ENCODE peak calls at places on chromosome 2, in eight cellular contexts. L is neural progenitor cell; K is heart right ventricle; X is effector memory CD4-positive, alpha-beta T cell; H is dorsolateral prefrontal cortex; Z is CD8-positive, alpha-beta memory T cell; W is body of pancreas; M is left lung. C is an unnamed sample.

GRCh38 chr2:53697686-53698085 is 69.9 kb upstream of the CHAC2 start:
- DNase-seq in K (no peak), M (no peak), W (no peak), L (no peak), H (no peak), X (no peak), Z (no peak), C (no peak)

GRCh38 chr2:11346129-11346528 is 1.7 kb upstream of the ROCK2 start:
- DNase-seq in L (no peak), H (no peak), K (no peak), M (no peak), X (no peak), W (no peak), Z (no peak), C (no peak)

GRCh38 chr2:14693874-14694273 is 61.4 kb downstream of the LRATD1 start:
- DNase-seq in K (no peak), X (no peak), W (no peak), Z (no peak), M (no peak), H (no peak), L (no peak), C (no peak)

GRCh38 chr2:240925191-240925575 is 19.0 kb downstream of the CROCC2 start:
- DNase-seq in Z (no peak), K (peak; percentile 3), L (no peak), W (peak; percentile 10), M (peak; percentile 29), X (no peak), H (peak; percentile 1), C (peak; percentile 58)

GRCh38 chr2:164479460-164479859 is 141.8 kb downstream of the GRB14 start:
- DNase-seq in H (peak; percentile 30), X (no peak), Z (no peak), K (peak; percentile 19), L (peak; percentile 75), W (no peak), M (no peak), C (no peak)

GRCh38 chr2:106956416-106956815 is 70.4 kb upstream of the ST6GAL2 start:
- DNase-seq in Z (no peak), H (no peak), X (no peak), K (no peak), M (no peak), L (peak; percentile 13), W (no peak), C (no peak)

GRCh38 chr2:179263015-179263414 is 1.6 kb downstream of the SESTD1 start:
- DNase-seq in L (no peak), H (no peak), X (no peak), K (no peak), W (no peak), Z (no peak), M (no peak), C (no peak)

GRCh38 chr2:59025157-59025757 is 784.1 kb upstream of the FANCL start:
- DNase-seq in X (no peak), W (peak; percentile 26), M (peak; percentile 37), K (no peak), L (peak; percentile 75), H (peak; percentile 10), Z (no peak), C (peak; percentile 72)

GRCh38 chr2:186197955-186198354 is 288.1 kb upstream of the ZC3H15 start:
- DNase-seq in Z (no peak), L (no peak), H (no peak), X (no peak), W (no peak), K (no peak), M (no peak), C (no peak)

GRCh38 chr2:240966906-240967680 is 31.3 kb upstream of the SNED1 start:
- DNase-seq in L (no peak), M (peak; percentile 32), W (no peak), H (no peak), X (no peak), Z (no peak), K (no peak), C (peak; percentile 63)

GRCh38 chr2:95530734-95531133 is 46.2 kb upstream of the TRIM43B start:
- DNase-seq in H (no peak), K (no peak), W (no peak), L (no peak), Z (no peak), X (no peak), M (no peak), C (no peak)

GRCh38 chr2:226910384-226910783 is 74.5 kb downstream of the RHBDD1 start:
- DNase-seq in M (no peak), K (no peak), L (no peak), Z (no peak), H (no peak), W (no peak), X (no peak), C (no peak)

GRCh38 chr2:144516981-144517824 is 2.7 kb downstream of the ZEB2 start:
- DNase-seq in L (peak; percentile 67), K (peak; percentile 49), Z (peak; percentile 40), H (no peak), W (peak; percentile 17), M (no peak), X (peak; percentile 15), C (peak; percentile 77)

GRCh38 chr2:144515425-144515693 is 4.6 kb downstream of the ZEB2 start:
- DNase-seq in Z (no peak), H (no peak), M (no peak), X (no peak), K (no peak), L (no peak), W (no peak), C (no peak)

GRCh38 chr2:144517825-144518699 is 1.9 kb downstream of the ZEB2 start:
- DNase-seq in L (peak; percentile 54), Z (no peak), H (no peak), K (no peak), M (no peak), W (no peak), X (no peak), C (no peak)

GRCh38 chr2:144515694-144516416 is 4.1 kb downstream of the ZEB2 start:
- DNase-seq in Z (no peak), X (no peak), W (no peak), K (peak; percentile 62), L (peak; percentile 66), M (peak; percentile 50), H (no peak), C (peak; percentile 77)

DNA sequence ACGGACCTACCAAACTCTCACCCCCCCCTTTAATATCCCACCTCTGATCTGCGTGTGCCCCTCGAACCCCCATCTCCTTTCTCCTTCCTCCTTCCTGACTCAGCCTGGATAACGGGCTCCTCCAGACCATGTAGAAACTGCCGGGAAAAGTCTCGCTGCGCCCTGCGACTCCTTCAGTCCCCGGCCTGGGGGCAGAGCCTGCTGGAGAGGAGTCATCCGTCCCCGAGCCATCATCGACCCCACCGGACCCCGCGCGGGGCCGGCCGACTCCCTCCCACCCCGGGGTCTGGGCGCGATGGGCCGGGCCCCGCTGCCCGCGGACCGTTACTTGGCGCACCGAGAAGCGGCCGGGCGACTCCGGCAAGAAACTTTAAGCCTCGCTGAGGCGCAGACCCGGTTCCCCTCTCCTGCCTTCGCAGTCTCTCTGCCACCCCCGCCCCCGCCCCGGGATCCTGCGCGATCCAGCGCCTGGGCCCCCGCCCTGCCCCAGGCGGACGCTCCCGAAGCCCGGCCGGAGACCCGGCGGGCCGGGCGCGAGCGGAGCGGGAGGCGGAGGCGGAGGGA is 3.4 kb downstream of the ZEB2 start:
- DNase-seq in W (no peak), M (no peak), K (no peak), H (no peak), X (no peak), Z (no peak), L (peak; percentile 50), C (peak; percentile 69)
- H3K27me3 ChIP-seq in W (no peaks in the 10 kb centered on the region), M (peaks cover 77% of the 10 kb centered on the region), K (no peaks in the 10 kb centered on the region), H (no peaks in the 10 kb centered on the region), X (peaks cover 52% of the 10 kb centered on the region), Z (peaks cover 31% of the 10 kb centered on the region), L (no peaks in the 10 kb centered on the region), C (no peaks in the 10 kb centered on the region)

DNA sequence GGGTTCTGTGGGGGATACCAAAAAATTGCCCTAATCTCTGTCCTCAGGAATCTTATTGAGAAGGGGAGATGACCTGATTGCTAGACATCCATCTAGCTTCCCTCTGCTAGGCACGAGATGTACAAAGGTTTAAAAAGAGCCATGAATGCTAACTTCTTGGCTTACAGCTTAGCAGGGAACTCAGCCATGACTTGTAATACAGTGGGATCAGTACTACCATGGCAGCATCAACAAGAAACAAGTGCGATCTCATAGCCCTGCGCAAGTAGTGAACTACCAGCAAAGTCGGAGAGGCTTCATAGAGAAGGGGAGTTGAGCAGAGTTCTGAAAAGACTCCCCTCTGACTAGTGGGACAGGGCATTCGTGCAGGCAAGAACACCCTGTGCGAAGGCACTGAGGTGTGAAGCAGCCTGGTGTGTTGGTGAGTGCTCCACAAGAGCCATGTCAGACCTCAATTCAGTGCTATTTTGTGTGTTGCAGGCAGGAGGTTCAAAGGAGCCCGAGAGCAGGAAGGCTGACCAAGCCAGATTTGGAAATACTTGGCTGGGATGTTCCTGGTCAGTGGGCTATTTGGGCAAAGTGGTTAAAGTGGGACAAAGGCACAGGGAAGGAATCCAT is 130.0 kb downstream of the FMNL2 start:
- DNase-seq in L (no peak), W (no peak), H (no peak), X (no peak), M (no peak), K (no peak), Z (no peak), C (no peak)
- H3K27me3 ChIP-seq in L (no peaks in the 10 kb centered on the region), W (no peaks in the 10 kb centered on the region), H (no peaks in the 10 kb centered on the region), X (no peaks in the 10 kb centered on the region), M (no peaks in the 10 kb centered on the region), K (no peaks in the 10 kb centered on the region), Z (no peaks in the 10 kb centered on the region), C (no peaks in the 10 kb centered on the region)

DNA sequence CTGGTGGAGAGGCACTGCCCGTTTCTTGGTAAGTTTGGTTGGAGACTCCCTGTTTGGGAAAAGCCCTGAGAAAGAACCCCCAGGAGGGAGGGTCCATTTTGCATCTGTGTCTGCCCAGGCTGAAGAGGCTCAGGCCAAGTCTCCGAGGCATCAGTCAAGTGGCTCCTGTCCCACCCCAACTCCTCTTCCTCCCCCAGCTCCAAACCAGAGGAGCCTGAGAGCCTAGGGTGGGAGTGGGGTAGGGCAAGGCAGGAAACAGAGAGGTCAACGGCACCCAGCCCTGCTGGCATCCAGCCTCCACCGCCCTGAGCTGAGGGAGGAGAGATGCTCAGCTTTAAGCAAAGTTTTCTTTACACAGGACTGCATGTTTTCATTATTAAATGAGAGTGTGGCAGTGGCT is 38.2 kb downstream of the CYP27C1 start:
- DNase-seq in Z (no peak), L (no peak), H (no peak), X (no peak), M (no peak), W (no peak), K (no peak), C (no peak)
- H3K27me3 ChIP-seq in Z (no peaks in the 10 kb centered on the region), L (no peaks in the 10 kb centered on the region), H (no peaks in the 10 kb centered on the region), X (no peaks in the 10 kb centered on the region), M (no peaks in the 10 kb centered on the region), W (no peaks in the 10 kb centered on the region), K (no peaks in the 10 kb centered on the region), C (no peaks in the 10 kb centered on the region)

GRCh38 chr2:3135676-3136075 is 241.9 kb downstream of the EIPR1 start:
- DNase-seq in H (no peak), X (no peak), L (no peak), M (no peak), Z (no peak), W (no peak), K (no peak), C (no peak)

GRCh38 chr2:3141696-3142095 is 235.9 kb downstream of the EIPR1 start:
- DNase-seq in Z (no peak), K (no peak), H (no peak), M (no peak), W (no peak), X (no peak), L (no peak), C (no peak)

GRCh38 chr2:3137651-3138300 is 239.8 kb downstream of the EIPR1 start:
- DNase-seq in W (no peak), Z (no peak), K (no peak), H (no peak), L (no peak), M (no peak), X (no peak), C (no peak)

GRCh38 chr2:3142210-3142609 is 235.4 kb downstream of the EIPR1 start:
- DNase-seq in L (no peak), H (no peak), X (no peak), Z (no peak), K (no peak), W (no peak), M (no peak), C (no peak)

GRCh38 chr2:3138621-3139020 is 239.0 kb downstream of the EIPR1 start:
- DNase-seq in W (no peak), M (no peak), L (no peak), Z (no peak), X (no peak), H (no peak), K (no peak), C (no peak)
- H3K27me3 ChIP-seq in W (no peaks in the 10 kb centered on the region), M (no peaks in the 10 kb centered on the region), L (no peaks in the 10 kb centered on the region), Z (no peaks in the 10 kb centered on the region), X (no peaks in the 10 kb centered on the region), H (no peaks in the 10 kb centered on the region), K (no peaks in the 10 kb centered on the region), C (no peaks in the 10 kb centered on the region)